ENCODE peak calls at places on chromosomes 1 and 21, in four cellular contexts. A is iris pigment epithelial cell, I is stromal cell of bone marrow, Q is cardiac septum. M is an unnamed sample.
A peak's percentile ranks its signal among the peaks of the same experiment; 100 is the strongest.

GRCh38 chr1:77228836-77229235 is 9.6 kb upstream of the PIGK start:
- DNase-seq in A (no peak), I (no peak), Q (no peak), M (peak; percentile 35)

GRCh38 chr1:14826172-14826636 is 227.7 kb downstream of the KAZN start:
- DNase-seq in A (peak; percentile 95), I (peak; percentile 23), Q (no peak), M (no peak)

GRCh38 chr1:71292203-71292602 is 211.4 kb upstream of the ZRANB2 start:
- DNase-seq in A (no peak), I (no peak), Q (no peak), M (no peak)

GRCh38 chr21:46634966-46635323 is 529 bp upstream of the PRMT2 start:
- DNase-seq in A (peak; percentile 89), I (peak; percentile 82), Q (no peak), M (peak; percentile 90)

GRCh38 chr1:151774540-151774939 is 11.2 kb upstream of the MRPL9 start:
- DNase-seq in A (no peak), I (no peak), Q (no peak), M (no peak)

GRCh38 chr1:26275580-26276431 is 4.1 kb upstream of the SH3BGRL3 start:
- DNase-seq in A (peak; percentile 93), I (peak; percentile 99), Q (peak; percentile 91), M (peak; percentile 95)

GRCh38 chr1:995665-996633 is 3.9 kb downstream of the HES4 start:
- DNase-seq in A (no peak), I (no peak), Q (no peak), M (no peak)

GRCh38 chr1:181128592-181129497 is 40.3 kb downstream of the IER5 start:
- DNase-seq in A (no peak), I (no peak), Q (no peak), M (no peak)

GRCh38 chr1:36988741-36989193 is 45.5 kb downstream of the GRIK3 start:
- DNase-seq in A (no peak), I (no peak), Q (no peak), M (no peak)

GRCh38 chr1:22870201-22870871 is 102.3 kb downstream of the LACTBL1 start:
- DNase-seq in A (peak; percentile 60), I (no peak), Q (no peak), M (peak; percentile 30)

GRCh38 chr1:235411489-235412486 is 44.6 kb downstream of the TBCE start:
- DNase-seq in A (no peak), I (no peak), Q (no peak), M (no peak)

GRCh38 chr1:60596791-60597748 is 485.3 kb upstream of the NFIA start:
- DNase-seq in A (peak; percentile 69), I (no peak), Q (no peak), M (peak; percentile 63)

GRCh38 chr1:64505232-64505943 is 35.5 kb downstream of the CACHD1 start:
- DNase-seq in A (no peak), I (no peak), Q (peak; percentile 78), M (no peak)

GRCh38 chr1:20616468-20617156 is 16.6 kb upstream of the PINK1 start:
- DNase-seq in A (peak; percentile 27), I (no peak), Q (no peak), M (no peak)

GRCh38 chr1:93518516-93518915 is 70.6 kb downstream of the FNBP1L start:
- DNase-seq in A (peak; percentile 6), I (no peak), Q (no peak), M (no peak)

GRCh38 chr21:14533555-14534400 is 12.3 kb downstream of the SAMSN1 start:
- DNase-seq in A (peak; percentile 88), I (peak; percentile 13), Q (no peak), M (peak; percentile 49)

GRCh38 chr21:33731447-33731846 is 89.1 kb downstream of the ITSN1 start:
- DNase-seq in A (no peak), I (no peak), Q (no peak), M (no peak)

GRCh38 chr1:152735648-152736047 is 22.2 kb upstream of the KPRP start:
- DNase-seq in A (no peak), I (no peak), Q (no peak), M (no peak)

GRCh38 chr1:233714631-233715217 is 100.8 kb downstream of the KCNK1 start:
- DNase-seq in A (no peak), I (no peak), Q (no peak), M (no peak)

GRCh38 chr1:240093120-240093961 is 1.7 kb downstream of the FMN2 start:
- DNase-seq in A (peak; percentile 41), I (no peak), Q (no peak), M (peak; percentile 1)

GRCh38 chr1:9652379-9653194 is 1.1 kb downstream of the PIK3CD start:
- DNase-seq in A (peak; percentile 54), I (no peak), Q (peak; percentile 80), M (no peak)

GRCh38 chr1:161676958-161677689 is 14.2 kb downstream of the FCGR2B start:
- DNase-seq in A (no peak), I (peak; percentile 2), Q (no peak), M (no peak)

GRCh38 chr1:221045842-221046831 is 166.9 kb downstream of the HLX start:
- DNase-seq in A (peak; percentile 42), I (peak; percentile 24), Q (no peak), M (no peak)

GRCh38 chr1:43499882-43500281 is 30.8 kb upstream of the PTPRF start:
- DNase-seq in A (no peak), I (no peak), Q (no peak), M (no peak)

GRCh38 chr1:228101994-228102790 is 933 bp downstream of the C1orf35 start:
- DNase-seq in A (peak; percentile 40), I (no peak), Q (no peak), M (peak; percentile 73)

GRCh38 chr1:165452336-165453130 is 7.6 kb upstream of the RXRG start:
- DNase-seq in A (no peak), I (no peak), Q (no peak), M (no peak)

GRCh38 chr1:63124666-63125191 is 197.6 kb upstream of the FOXD3 start:
- DNase-seq in A (peak; percentile 90), I (peak; percentile 79), Q (no peak), M (peak; percentile 63)

GRCh38 chr1:222794656-222795474 is 20.0 kb upstream of the DISP1 start:
- DNase-seq in A (no peak), I (no peak), Q (no peak), M (no peak)

GRCh38 chr1:18182518-18183160 is 75.0 kb downstream of the IGSF21 start:
- DNase-seq in A (peak; percentile 8), I (peak; percentile 17), Q (no peak), M (no peak)

GRCh38 chr1:47712596-47713299 is 274.9 kb downstream of the FOXD2 start:
- DNase-seq in A (no peak), I (no peak), Q (no peak), M (no peak)

GRCh38 chr1:111690306-111690617 is 48.9 kb downstream of the INKA2 start:
- DNase-seq in A (peak; percentile 95), I (peak; percentile 87), Q (no peak), M (peak; percentile 63)

GRCh38 chr21:35716886-35717285 is 343.4 kb downstream of the SETD4 start:
- DNase-seq in A (no peak), I (no peak), Q (no peak), M (no peak)

GRCh38 chr21:43573921-43574320 is 85.4 kb downstream of the HSF2BP start:
- DNase-seq in A (no peak), I (no peak), Q (no peak), M (no peak)

GRCh38 chr1:223825767-223826461 is 19.8 kb downstream of the TP53BP2 start:
- DNase-seq in A (peak; percentile 76), I (no peak), Q (no peak), M (no peak)

GRCh38 chr1:27141266-27142003 is 13.5 kb downstream of the SLC9A1 start:
- DNase-seq in A (no peak), I (no peak), Q (no peak), M (no peak)

M was measured in dermis blood vessel endothelial cell.